ENCODE peak calls at places on chromosome 7, in nine cellular contexts. V is CD8-positive, alpha-beta T cell; W is left ventricle myocardium inferior; R is GM23248; X is mammary epithelial cell; M is GM23338; Y is tibial nerve; T is kidney; D is mesendoderm. O is an unnamed sample. For H3K4me1, the result is how much of the 10 kb centered on the place peaks cover.

GRCh38 chr7:73717991-73718405 is 1.5 kb downstream of the STX1A start:
- DNase-seq in W (no peak), M (no peak), T (no peak), D (no peak), R (peak), V (peak), X (peak), Y (no peak), O (peak)

GRCh38 chr7:71612011-71612410 is 480.1 kb downstream of the GALNT17 start:
- DNase-seq in T (no peak), R (no peak), M (no peak), D (no peak), Y (no peak), V (no peak), X (no peak), W (no peak), O (no peak)

GRCh38 chr7:22725585-22725984 is 1.4 kb upstream of the IL6 start:
- DNase-seq in D (peak), V (no peak), R (peak), T (no peak), W (no peak), Y (no peak), M (peak), X (no peak), O (no peak)

GRCh38 chr7:12827219-12827821 is 139.9 kb downstream of the ARL4A start:
- DNase-seq in Y (no peak), T (no peak), X (no peak), V (no peak), M (no peak), R (peak), D (no peak), W (no peak), O (peak)

GRCh38 chr7:83528925-83529423 is 120.0 kb downstream of the SEMA3E start:
- DNase-seq in Y (no peak), V (no peak), X (no peak), T (no peak), W (no peak), M (no peak), R (no peak), D (no peak), O (no peak)

GRCh38 chr7:159098424-159098786 is 46.3 kb downstream of the VIPR2 start:
- DNase-seq in T (peak), M (no peak), V (no peak), R (no peak), X (no peak), Y (no peak), D (no peak), W (no peak), O (no peak)

GRCh38 chr7:362416-363096 is 72.6 kb downstream of the FOXL3 start:
- DNase-seq in V (peak), W (peak), D (no peak), T (peak), Y (no peak), M (no peak), X (no peak), R (peak), O (peak)

GRCh38 chr7:151787348-151787747 is 89.6 kb downstream of the PRKAG2 start:
- DNase-seq in V (no peak), M (no peak), R (no peak), X (no peak), Y (no peak), D (no peak), W (no peak), T (no peak), O (no peak)

GRCh38 chr7:111871283-111871682 is 309.0 kb upstream of the IMMP2L start:
- DNase-seq in R (no peak), M (no peak), W (no peak), Y (no peak), T (no peak), D (no peak), X (no peak), V (no peak), O (no peak)

GRCh38 chr7:68440870-68441269 is 1157.4 kb upstream of the AUTS2 start:
- DNase-seq in M (no peak), X (no peak), T (no peak), R (no peak), W (no peak), D (no peak), V (no peak), Y (no peak), O (no peak)

GRCh38 chr7:114944742-114945625 is 23.1 kb downstream of the MDFIC start:
- DNase-seq in V (no peak), Y (peak), T (peak), M (peak), X (no peak), R (peak), W (peak), D (peak), O (peak)

GRCh38 chr7:94368371-94368791 is 26.3 kb upstream of the COL1A2 start:
- DNase-seq in D (no peak), M (no peak), Y (no peak), T (no peak), X (peak), R (peak), V (no peak), W (no peak), O (peak)

GRCh38 chr7:158796667-158797066 is 32.6 kb downstream of the ESYT2 start:
- DNase-seq in T (no peak), M (no peak), W (no peak), D (no peak), Y (no peak), X (no peak), V (no peak), R (no peak), O (no peak)

GRCh38 chr7:51242007-51242691 is 74.5 kb downstream of the COBL start:
- DNase-seq in V (no peak), T (no peak), W (no peak), X (no peak), R (no peak), M (no peak), D (no peak), Y (no peak), O (no peak)

GRCh38 chr7:32257632-32258031 is 187.4 kb upstream of the PDE1C start:
- DNase-seq in T (no peak), M (no peak), Y (no peak), V (no peak), W (no peak), R (no peak), X (no peak), D (peak), O (no peak)

GRCh38 chr7:159086301-159086925 is 58.3 kb downstream of the VIPR2 start:
- DNase-seq in M (no peak), R (no peak), X (no peak), D (no peak), T (no peak), Y (no peak), V (no peak), W (no peak), O (no peak)

GRCh38 chr7:30596721-30597120 is 2.0 kb downstream of the GARS1 start:
- DNase-seq in D (no peak), V (no peak), X (no peak), M (no peak), T (no peak), Y (no peak), R (peak), W (no peak), O (no peak)

GRCh38 chr7:113404245-113404644 is 285.9 kb upstream of the SMIM30 start:
- DNase-seq in R (no peak), M (peak), D (peak), T (no peak), V (no peak), Y (no peak), X (no peak), W (no peak), O (no peak)

GRCh38 chr7:151503902-151504714 is 15.6 kb downstream of the RHEB start:
- DNase-seq in D (no peak), W (no peak), X (peak), Y (peak), R (peak), V (no peak), T (no peak), M (no peak), O (no peak)

GRCh38 chr7:41910916-41911315 is 208.0 kb upstream of the INHBA start:
- DNase-seq in T (no peak), W (no peak), R (peak), Y (no peak), M (no peak), D (no peak), X (peak), V (no peak), O (no peak)

GRCh38 chr7:84746347-84746746 is 440.5 kb downstream of the SEMA3D start:
- DNase-seq in D (no peak), R (peak), V (no peak), Y (no peak), W (no peak), X (no peak), M (no peak), T (no peak), O (no peak)

GRCh38 chr7:132656846-132657776 is 80.8 kb upstream of the PLXNA4 start:
- DNase-seq in Y (no peak), V (no peak), X (no peak), D (peak), W (no peak), M (peak), T (no peak), R (peak), O (peak)

GRCh38 chr7:158383665-158384064 is 204.0 kb downstream of the PTPRN2 start:
- DNase-seq in D (no peak), W (no peak), V (no peak), T (no peak), M (no peak), R (no peak), Y (no peak), X (no peak), O (no peak)

GRCh38 chr7:74461970-74462706 is 8.4 kb downstream of the GTF2IRD1 start:
- DNase-seq in T (no peak), Y (no peak), V (no peak), W (no peak), M (no peak), X (no peak), D (no peak), R (no peak), O (no peak)

GRCh38 chr7:117227091-117227490 is 95.8 kb downstream of the WNT2 start:
- DNase-seq in T (no peak), V (no peak), M (no peak), Y (no peak), D (no peak), X (no peak), R (peak), W (no peak), O (no peak)

GRCh38 chr7:30163231-30163894 is 28.6 kb downstream of the MTURN start:
- DNase-seq in X (peak), D (no peak), R (no peak), T (no peak), V (peak), M (no peak), Y (no peak), W (no peak), O (peak)

GRCh38 chr7:155257482-155258232 is 40.0 kb upstream of the INSIG1 start:
- DNase-seq in V (no peak), Y (peak), D (no peak), R (peak), X (peak), M (no peak), T (peak), W (peak), O (peak)

GRCh38 chr7:101436857-101437576 is 74.3 kb downstream of the COL26A1 start:
- DNase-seq in R (no peak), X (no peak), M (peak), D (peak), Y (no peak), T (peak), V (no peak), W (no peak), O (no peak)

GRCh38 chr7:72316148-72316547 is 96.0 kb downstream of the CALN1 start:
- DNase-seq in V (no peak), M (no peak), W (no peak), T (no peak), Y (no peak), X (no peak), D (no peak), R (no peak), O (no peak)

GRCh38 chr7:151810434-151811232 is 66.3 kb downstream of the PRKAG2 start:
- DNase-seq in M (no peak), D (no peak), R (no peak), X (no peak), V (no peak), W (no peak), Y (no peak), T (peak), O (no peak)

GRCh38 chr7:3027005-3027404 is 16.7 kb downstream of the CARD11 start:
- DNase-seq in T (no peak), Y (no peak), M (no peak), W (no peak), V (no peak), R (peak), X (no peak), D (no peak), O (no peak)

GRCh38 chr7:93359520-93360198 is 127.5 kb downstream of the VPS50 start:
- DNase-seq in Y (no peak), T (no peak), D (no peak), V (no peak), R (no peak), X (no peak), W (no peak), M (no peak), O (no peak)

GRCh38 chr7:141184532-141185190 is 110.8 kb downstream of the TMEM178B start:
- DNase-seq in T (no peak), D (no peak), X (no peak), R (no peak), M (no peak), V (no peak), Y (no peak), W (no peak), O (no peak)

GRCh38 chr7:36210542-36210941 is 57.5 kb downstream of the EEPD1 start:
- DNase-seq in V (no peak), M (no peak), R (no peak), D (no peak), T (no peak), W (no peak), X (no peak), Y (no peak), O (no peak)
- H3K4me1 ChIP-seq in V (under half), M (under half), R (under half), D (under half), T (under half), W (half or more), X (under half), Y (under half), O (under half)

GRCh38 chr7:122397381-122397780 is 92.8 kb upstream of the FEZF1 start:
- DNase-seq in W (no peak), T (no peak), R (no peak), M (no peak), Y (no peak), V (no peak), X (no peak), D (no peak), O (no peak)

GRCh38 chr7:122407195-122407594 is 102.6 kb upstream of the FEZF1 start:
- DNase-seq in X (no peak), T (no peak), V (no peak), R (no peak), Y (no peak), M (no peak), W (no peak), D (no peak), O (no peak)

GRCh38 chr7:122402235-122402634 is 97.7 kb upstream of the FEZF1 start:
- DNase-seq in V (no peak), R (no peak), W (no peak), Y (no peak), D (peak), M (peak), X (no peak), T (no peak), O (no peak)

DNA sequence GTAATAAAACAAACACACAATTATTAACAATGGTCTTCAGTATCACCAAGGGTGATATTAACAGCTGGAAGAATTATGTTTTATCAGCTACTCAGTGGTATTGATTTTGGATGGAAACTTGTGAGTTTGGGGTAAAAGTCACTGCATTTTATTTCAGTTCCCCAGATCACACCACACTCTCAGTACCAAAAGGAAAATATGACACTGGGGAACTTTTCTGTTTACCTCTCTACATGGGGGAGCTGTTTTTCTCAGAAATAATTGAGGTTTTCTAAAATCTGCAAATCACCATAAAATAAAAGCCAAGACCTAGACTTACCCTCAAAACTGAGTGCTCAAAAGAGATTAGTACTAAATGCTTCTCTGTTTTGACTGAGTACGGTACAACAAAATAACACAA is 98.6 kb upstream of the FEZF1 start:
- DNase-seq in M (no peak), D (no peak), T (no peak), Y (no peak), X (no peak), W (no peak), V (no peak), R (no peak), O (no peak)
- H3K4me1 ChIP-seq in M (under half), D (under half), T (under half), Y (under half), X (under half), W (under half), V (under half), R (under half), O (under half)

DNA sequence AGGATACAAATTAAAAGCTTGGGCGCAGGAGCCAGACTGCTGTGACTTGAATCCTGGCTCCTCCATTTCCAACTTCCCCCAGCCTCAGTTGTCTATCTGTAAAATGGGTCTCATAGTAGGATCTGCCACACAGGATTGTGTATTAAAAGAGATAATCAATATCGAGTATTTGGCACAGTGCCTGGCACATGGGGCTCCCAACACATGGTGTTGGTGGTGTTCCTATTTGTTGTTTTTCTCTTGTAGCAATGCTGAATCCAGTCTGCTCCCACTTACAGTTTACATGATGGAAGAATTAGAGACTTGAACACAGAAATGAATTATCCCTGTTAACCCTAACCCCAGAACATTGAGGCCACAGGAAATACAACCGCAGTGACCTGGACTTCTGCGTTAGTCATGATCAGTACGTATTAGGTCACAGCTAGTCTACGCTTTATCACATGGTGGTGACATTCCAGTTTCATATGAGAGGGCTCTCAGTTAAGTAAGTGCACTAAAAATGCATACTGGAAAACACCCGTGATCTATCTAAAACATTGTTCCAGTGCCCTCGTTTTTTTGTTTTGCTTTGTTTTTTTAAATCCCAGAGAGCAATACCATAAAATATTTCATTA is 169.5 kb upstream of the KLF14 start:
- DNase-seq in M (no peak), V (no peak), Y (no peak), X (peak), R (peak), W (no peak), D (no peak), T (no peak), O (peak)
- H3K4me1 ChIP-seq in M (under half), V (under half), Y (half or more), X (half or more), R (half or more), W (half or more), D (under half), T (under half), O (half or more)

GRCh38 chr7:36264917-36265292 is 111.9 kb downstream of the EEPD1 start:
- DNase-seq in T (no peak), V (no peak), D (no peak), W (no peak), M (no peak), Y (no peak), X (no peak), R (no peak), O (no peak)

GRCh38 chr7:36261019-36261754 is 108.1 kb downstream of the EEPD1 start:
- DNase-seq in T (no peak), M (no peak), W (no peak), D (no peak), X (no peak), V (no peak), R (peak), Y (no peak), O (no peak)

GRCh38 chr7:36262286-36262685 is 109.2 kb downstream of the EEPD1 start:
- DNase-seq in X (no peak), V (no peak), D (no peak), W (no peak), Y (no peak), M (no peak), T (no peak), R (no peak), O (no peak)

GRCh38 chr7:36264123-36264916 is 111.3 kb downstream of the EEPD1 start:
- DNase-seq in T (no peak), M (no peak), X (no peak), R (peak), V (no peak), Y (no peak), W (no peak), D (no peak), O (no peak)

DNA sequence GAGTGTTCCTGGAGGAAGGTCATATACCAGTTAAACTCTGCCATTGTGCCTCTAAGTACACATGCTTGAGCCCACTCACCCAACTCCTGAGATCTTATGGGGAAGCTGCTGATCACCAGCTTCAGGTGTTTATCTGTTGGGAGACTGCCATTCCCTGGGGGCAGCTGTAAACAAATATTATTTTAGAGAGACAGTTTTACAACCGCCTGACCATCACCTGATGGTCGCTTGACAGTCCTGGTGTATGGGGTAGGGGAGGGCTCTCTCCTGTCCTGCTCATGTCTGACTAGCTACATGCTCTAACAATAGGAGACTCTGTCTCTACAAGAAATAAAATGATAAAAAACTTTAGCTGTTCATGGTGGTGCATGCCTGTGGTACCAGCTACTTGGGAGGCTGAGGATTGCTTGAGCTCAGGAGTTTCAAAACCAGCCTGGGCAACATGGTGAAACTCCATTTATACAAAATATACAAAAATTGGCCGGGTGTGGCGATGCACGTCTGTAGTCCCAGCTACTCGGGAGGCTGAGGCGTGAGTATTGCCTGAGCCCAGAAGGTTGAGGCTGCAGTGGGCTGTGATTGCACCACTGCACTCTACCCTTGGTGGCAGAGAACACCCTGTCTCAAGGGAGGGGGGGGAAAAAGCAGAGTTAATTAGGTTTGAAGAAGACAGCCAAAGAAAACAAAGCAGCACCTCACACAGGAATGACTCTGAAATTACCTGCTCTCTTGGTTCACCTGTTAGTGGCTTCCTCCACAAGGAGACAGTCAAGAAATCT is 109.8 kb downstream of the EEPD1 start:
- DNase-seq in X (no peak), T (no peak), M (no peak), R (no peak), Y (no peak), D (no peak), W (no peak), V (no peak), O (no peak)
- H3K4me1 ChIP-seq in X (under half), T (under half), M (under half), R (under half), Y (under half), D (under half), W (half or more), V (under half), O (under half)

DNA sequence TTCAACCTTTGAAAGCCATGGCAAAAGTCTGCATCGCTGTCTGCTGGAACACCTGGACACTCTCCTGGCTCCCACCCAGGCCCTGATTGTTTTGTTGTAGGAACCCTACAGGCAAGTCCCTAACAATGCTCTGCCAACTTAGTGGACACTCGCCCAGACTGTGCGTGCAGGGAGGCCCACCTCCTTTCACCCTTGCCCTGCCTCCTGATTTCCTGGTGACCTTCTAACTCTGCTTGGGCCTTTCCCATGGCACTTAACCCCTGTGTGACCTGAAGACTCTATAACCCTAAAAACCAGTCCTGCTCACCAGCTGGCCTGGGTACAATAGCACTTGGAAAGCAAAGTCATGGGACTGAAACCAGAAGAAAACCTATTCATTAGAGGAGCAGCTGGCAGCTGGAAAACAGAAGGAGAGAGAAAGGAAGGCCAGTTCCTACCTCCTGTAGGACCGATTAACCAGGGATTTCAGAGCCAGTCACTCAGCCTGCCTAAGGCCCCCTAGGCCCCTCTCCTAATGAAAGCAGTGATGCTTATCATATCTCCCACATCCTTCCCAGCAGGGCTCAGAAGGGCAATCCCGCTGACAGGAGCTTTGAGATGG is 82.7 kb upstream of the KMT2E start:
- DNase-seq in T (no peak), V (no peak), W (no peak), Y (no peak), R (no peak), D (peak), X (no peak), M (peak), O (peak)
- H3K4me1 ChIP-seq in T (under half), V (under half), W (under half), Y (under half), R (under half), D (under half), X (under half), M (under half), O (under half)

O was measured in endothelial cell of umbilical vein.